ENCODE peak calls at places on chromosomes 3 and 15, in four cellular contexts. B is HepG2, H is WTC11, E is K562. D is an unnamed sample.

GRCh38 chr3:50592568-50592967 is 19.0 kb downstream of the CISH start:
- DNase-seq in B (no peak), H (no peak), E (peak; percentile 32), D (no peak)

GRCh38 chr15:33183334-33183733 is 11.2 kb downstream of the FMN1 start:
- DNase-seq in B (no peak), H (no peak), E (no peak), D (no peak)

GRCh38 chr15:45021331-45021730 is 1.7 kb upstream of the SORD start:
- DNase-seq in B (no peak), H (no peak), E (no peak), D (no peak)

GRCh38 chr3:194237110-194237509 is 101.2 kb downstream of the HES1 start:
- DNase-seq in B (no peak), H (no peak), E (no peak), D (no peak)

GRCh38 chr3:120855665-120856437 is 52.2 kb upstream of the STXBP5L start:
- DNase-seq in B (no peak), H (no peak), E (no peak), D (no peak)

GRCh38 chr3:22319446-22319845 is 568.4 kb upstream of the ZNF385D start:
- DNase-seq in B (no peak), H (no peak), E (no peak), D (no peak)

GRCh38 chr15:64090527-64090926 is 3.1 kb downstream of the CIAO2A start:
- DNase-seq in B (no peak), H (no peak), E (no peak), D (no peak)

GRCh38 chr3:176046717-176047116 is 1150.6 kb downstream of the TBL1XR1 start:
- DNase-seq in B (no peak), H (no peak), E (no peak), D (peak; percentile 12)

GRCh38 chr3:188956839-188957489 is 214.8 kb upstream of the TPRG1 start:
- DNase-seq in B (peak; percentile 49), H (no peak), E (peak; percentile 33), D (peak; percentile 22)

GRCh38 chr3:62873672-62874397 is 1.4 kb downstream of the CADPS start:
- DNase-seq in B (no peak), H (peak; percentile 89), E (no peak), D (peak; percentile 81)

GRCh38 chr15:91694131-91694828 is 159.2 kb upstream of the SLCO3A1 start:
- DNase-seq in B (no peak), H (no peak), E (peak; percentile 11), D (peak; percentile 57)

GRCh38 chr3:184748219-184749135 is 36.6 kb upstream of the MAGEF1 start:
- DNase-seq in B (peak; percentile 13), H (peak; percentile 51), E (peak; percentile 52), D (peak; percentile 47)

GRCh38 chr3:183591881-183592521 is 36.5 kb upstream of the KLHL6 start:
- DNase-seq in B (no peak), H (no peak), E (peak; percentile 19), D (no peak)

GRCh38 chr3:73481888-73482287 is 142.9 kb downstream of the PDZRN3 start:
- DNase-seq in B (no peak), H (no peak), E (no peak), D (no peak)

GRCh38 chr3:535566-536416 is 339.2 kb downstream of the CHL1 start:
- DNase-seq in B (no peak), H (no peak), E (no peak), D (peak; percentile 70)

GRCh38 chr15:77775373-77775772 is 142.7 kb upstream of the LINGO1 start:
- DNase-seq in B (no peak), H (no peak), E (no peak), D (no peak)

GRCh38 chr3:34856577-34856976 is 782.7 kb upstream of the ARPP21 start:
- DNase-seq in B (no peak), H (no peak), E (no peak), D (no peak)

GRCh38 chr15:44153352-44153751 is 41.7 kb downstream of the FRMD5 start:
- DNase-seq in B (no peak), H (no peak), E (no peak), D (no peak)

GRCh38 chr3:143239026-143239425 is 119.5 kb downstream of the CHST2 start:
- DNase-seq in B (no peak), H (no peak), E (no peak), D (no peak)

GRCh38 chr3:67083277-67083676 is 85.2 kb downstream of the KBTBD8 start:
- DNase-seq in B (no peak), H (no peak), E (no peak), D (no peak)

GRCh38 chr3:114929971-114930732 is 216.9 kb downstream of the ZBTB20 start:
- DNase-seq in B (no peak), H (no peak), E (no peak), D (no peak)

GRCh38 chr15:60384052-60384451 is 13.7 kb downstream of the ANXA2 start:
- DNase-seq in B (no peak), H (no peak), E (no peak), D (no peak)

GRCh38 chr3:189001559-189001958 is 170.2 kb upstream of the TPRG1 start:
- DNase-seq in B (no peak), H (no peak), E (no peak), D (no peak)

GRCh38 chr3:189316296-189317019 is 144.7 kb downstream of the TPRG1 start:
- DNase-seq in B (peak; percentile 3), H (peak; percentile 12), E (no peak), D (no peak)

GRCh38 chr3:126659915-126660886 is 5.3 kb upstream of the TXNRD3 start:
- DNase-seq in B (peak; percentile 28), H (peak; percentile 41), E (no peak), D (peak; percentile 64)

GRCh38 chr3:94593531-94594150 is 530.8 kb downstream of the NSUN3 start:
- DNase-seq in B (no peak), H (no peak), E (no peak), D (no peak)

GRCh38 chr15:85689729-85690128 is 105.0 kb downstream of the KLHL25 start:
- DNase-seq in B (no peak), H (peak; percentile 32), E (no peak), D (no peak)

GRCh38 chr3:83454353-83454752 is 1504.4 kb upstream of the CADM2 start:
- DNase-seq in B (no peak), H (no peak), E (no peak), D (no peak)

GRCh38 chr3:113825090-113825489 is 13.5 kb upstream of the GRAMD1C start:
- DNase-seq in B (no peak), H (no peak), E (peak; percentile 8), D (peak; percentile 22)

GRCh38 chr15:71352765-71353164 is 237.5 kb downstream of the THSD4 start:
- DNase-seq in B (no peak), H (no peak), E (no peak), D (no peak)

GRCh38 chr15:71348597-71348996 is 233.3 kb downstream of the THSD4 start:
- DNase-seq in B (no peak), H (no peak), E (no peak), D (no peak)

GRCh38 chr15:71349336-71349735 is 234.1 kb downstream of the THSD4 start:
- DNase-seq in B (no peak), H (no peak), E (no peak), D (no peak)

GRCh38 chr15:71352125-71352524 is 236.9 kb downstream of the THSD4 start:
- DNase-seq in B (no peak), H (no peak), E (no peak), D (no peak)

GRCh38 chr15:71349736-71350515 is 234.7 kb downstream of the THSD4 start:
- DNase-seq in B (no peak), H (no peak), E (no peak), D (no peak)
- TF ChIP-seq FOXJ3 in B (no peak), H (no peak), E (no peak), D (no peak)

GRCh38 chr3:13019243-13019701 is 54.0 kb downstream of the IQSEC1 start:
- DNase-seq in B (no peak), H (peak; percentile 80), E (peak; percentile 81), D (peak; percentile 70)

GRCh38 chr3:13017361-13018038 is 55.7 kb downstream of the IQSEC1 start:
- DNase-seq in B (no peak), H (no peak), E (no peak), D (no peak)

GRCh38 chr3:13016726-13017255 is 56.4 kb downstream of the IQSEC1 start:
- DNase-seq in B (no peak), H (no peak), E (no peak), D (no peak)

GRCh38 chr3:13018561-13019242 is 54.5 kb downstream of the IQSEC1 start:
- DNase-seq in B (no peak), H (no peak), E (no peak), D (no peak)

GRCh38 chr3:13018039-13018431 is 55.2 kb downstream of the IQSEC1 start:
- DNase-seq in B (no peak), H (no peak), E (no peak), D (peak; percentile 87)
- TF ChIP-seq FOXJ3 in B (no peak), H (no peak), E (no peak), D (no peak)

GRCh38 chr3:100001514-100002270 is 112.6 kb downstream of the FILIP1L start:
- DNase-seq in B (no peak), H (no peak), E (no peak), D (no peak)
- TF ChIP-seq FOXJ3 in B (no peak), H (no peak), E (no peak), D (no peak)

DNA sequence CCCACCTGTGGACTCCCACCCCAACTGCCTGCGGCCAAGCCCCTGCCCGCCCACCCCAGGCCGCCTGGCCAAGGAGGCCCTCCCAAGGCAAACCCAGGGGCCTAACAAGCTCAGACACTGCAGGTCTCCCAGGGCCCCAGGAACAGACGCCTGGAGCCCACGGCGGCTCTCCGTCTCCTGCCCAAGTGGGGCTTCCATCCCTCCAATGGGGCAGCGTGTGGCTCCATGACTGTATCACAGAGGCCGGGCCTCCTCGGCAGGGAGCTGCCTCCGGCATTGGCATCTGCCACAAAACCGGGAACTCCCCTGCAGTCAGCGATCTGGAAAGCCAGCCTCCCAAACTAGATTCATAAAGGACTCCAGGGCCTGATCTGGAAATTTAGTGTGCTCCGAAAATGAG is 148.3 kb upstream of the IQSEC1 start:
- DNase-seq in B (no peak), H (no peak), E (no peak), D (peak; percentile 14)
- TF ChIP-seq FOXJ3 in B (no peak), H (no peak), E (no peak), D (no peak)

GRCh38 chr15:40792394-40792793 is 14.5 kb upstream of the ZFYVE19 start:
- DNase-seq in B (no peak), H (no peak), E (no peak), D (no peak)

GRCh38 chr15:40793216-40793989 is 13.5 kb upstream of the ZFYVE19 start:
- DNase-seq in B (peak; percentile 96), H (no peak), E (no peak), D (no peak)

GRCh38 chr15:40789119-40789518 is 17.8 kb upstream of the ZFYVE19 start:
- DNase-seq in B (no peak), H (no peak), E (peak; percentile 60), D (no peak)

GRCh38 chr15:40789999-40790398 is 16.9 kb upstream of the ZFYVE19 start:
- DNase-seq in B (no peak), H (no peak), E (no peak), D (no peak)

GRCh38 chr15:40790723-40791122 is 16.2 kb upstream of the ZFYVE19 start:
- DNase-seq in B (no peak), H (no peak), E (no peak), D (no peak)
- TF ChIP-seq FOXJ3 in B (no peak), H (no peak), E (no peak), D (no peak)

D was measured in SK-N-SH.